ENCODE peak calls at places on chromosomes 13 and 19, in ten cellular contexts. Q is CD4-positive, alpha-beta memory T cell; D is right lobe of liver; K is endodermal cell; V is stomach; O is small intestine; I is aorta; S is tibial artery; P is astrocyte; W is adrenal gland. Y is an unnamed sample.

GRCh38 chr13:46389985-46390384 is 2.9 kb upstream of the RUBCNL start:
- DNase-seq in S (no peak), K (peak; percentile 49), D (no peak), I (no peak), Q (peak; percentile 10), P (no peak), W (peak; percentile 18), V (no peak), O (peak; percentile 36), Y (no peak)

GRCh38 chr19:44903602-44904425 is 1.8 kb upstream of the APOE start:
- DNase-seq in O (peak; percentile 55), V (peak; percentile 80), D (peak; percentile 88), W (peak; percentile 70), P (no peak), Q (peak; percentile 61), S (peak; percentile 64), I (peak; percentile 75), K (peak; percentile 96), Y (peak; percentile 49)

GRCh38 chr13:65679240-65679639 is 1550.9 kb downstream of the PCDH9 start:
- DNase-seq in O (no peak), D (no peak), I (no peak), P (peak; percentile 65), V (no peak), K (no peak), W (no peak), S (no peak), Q (no peak), Y (no peak)

GRCh38 chr13:95644611-95645052 is at the start of gene DZIP1:
- DNase-seq in O (no peak), P (peak; percentile 81), S (peak; percentile 57), Q (no peak), I (peak; percentile 87), V (peak; percentile 41), K (peak; percentile 97), W (peak; percentile 74), D (peak; percentile 66), Y (peak; percentile 92)

GRCh38 chr19:29851769-29852521 is 40.2 kb downstream of the CCNE1 start:
- DNase-seq in D (peak; percentile 7), Q (no peak), O (no peak), I (no peak), K (peak; percentile 13), W (no peak), V (no peak), S (no peak), P (no peak), Y (no peak)

GRCh38 chr13:106573279-106573831 is 5.4 kb upstream of the ARGLU1 start:
- DNase-seq in W (peak; percentile 29), V (no peak), Q (no peak), S (peak; percentile 56), I (no peak), O (no peak), D (no peak), P (peak; percentile 67), K (no peak), Y (peak; percentile 56)

GRCh38 chr19:10402441-10403038 is 802 bp downstream of the CDC37 start:
- DNase-seq in V (no peak), S (no peak), I (no peak), P (no peak), W (peak; percentile 53), Q (no peak), K (peak; percentile 75), D (no peak), O (no peak), Y (peak; percentile 80)

GRCh38 chr19:29551774-29552173 is 26.0 kb downstream of the VSTM2B start:
- DNase-seq in P (no peak), O (no peak), S (no peak), W (no peak), D (no peak), I (no peak), Q (no peak), V (peak; percentile 1), K (no peak), Y (no peak)

GRCh38 chr13:19596960-19597361 is 35.6 kb upstream of the TPTE2 start:
- DNase-seq in O (no peak), D (no peak), P (peak; percentile 30), V (no peak), W (no peak), I (no peak), K (no peak), S (no peak), Q (no peak), Y (peak; percentile 57)

GRCh38 chr19:6821639-6822310 is 49.3 kb downstream of the VAV1 start:
- DNase-seq in S (no peak), O (no peak), W (no peak), P (no peak), V (no peak), D (no peak), K (no peak), I (no peak), Q (no peak), Y (no peak)

GRCh38 chr13:98353750-98354149 is 176.7 kb upstream of the RNF113B start:
- DNase-seq in D (no peak), V (no peak), K (no peak), I (no peak), W (no peak), Q (no peak), O (no peak), S (no peak), P (peak; percentile 37), Y (no peak)

GRCh38 chr13:41401371-41401770 is 56.0 kb upstream of the RGCC start:
- DNase-seq in S (no peak), D (no peak), P (no peak), K (peak; percentile 63), W (peak; percentile 16), O (no peak), V (no peak), I (no peak), Q (no peak), Y (peak; percentile 36)

GRCh38 chr19:658916-659839 is 3.8 kb downstream of the RNF126 start:
- DNase-seq in S (no peak), Q (peak; percentile 50), K (no peak), O (no peak), D (no peak), I (no peak), W (no peak), V (peak; percentile 39), P (peak; percentile 53), Y (no peak)
- H3K4me3 ChIP-seq in S (no peak overlapping the region), Q (no peak overlapping the region), K (no peak overlapping the region), O (no peak overlapping the region), D (peak overlapping the region; percentile 99), I (no peak overlapping the region), W (no peak overlapping the region), V (no peak overlapping the region), P (no peak overlapping the region), Y (no peak overlapping the region)

GRCh38 chr19:58058428-58058827 is 654 bp upstream of the ZNF135 start:
- DNase-seq in D (no peak), Q (no peak), I (no peak), P (no peak), O (no peak), K (no peak), S (no peak), V (no peak), W (no peak), Y (no peak)

GRCh38 chr19:58055483-58055874 is 3.6 kb upstream of the ZNF135 start:
- DNase-seq in Q (no peak), D (no peak), I (no peak), P (no peak), O (no peak), W (no peak), K (no peak), V (no peak), S (no peak), Y (no peak)

GRCh38 chr19:58056261-58056660 is 2.8 kb upstream of the ZNF135 start:
- DNase-seq in I (no peak), P (no peak), W (no peak), Q (no peak), D (no peak), S (no peak), O (no peak), V (no peak), K (no peak), Y (no peak)

GRCh38 chr19:58054792-58055482 is 4.1 kb upstream of the ZNF135 start:
- DNase-seq in W (peak; percentile 13), P (peak; percentile 35), K (peak; percentile 66), I (peak; percentile 67), Q (no peak), O (no peak), V (no peak), D (no peak), S (no peak), Y (no peak)

GRCh38 chr19:58056861-58057260 is 2.2 kb upstream of the ZNF135 start:
- DNase-seq in Q (no peak), K (no peak), O (no peak), D (no peak), V (no peak), S (no peak), W (no peak), I (no peak), P (no peak), Y (no peak)
- H3K9me3 ChIP-seq in Q (no peaks in the 10 kb centered on the region), K (peaks cover 21% of the 10 kb centered on the region), O (peaks cover 2% of the 10 kb centered on the region), D (no peaks in the 10 kb centered on the region), V (peaks cover 2% of the 10 kb centered on the region), S (peaks cover 2% of the 10 kb centered on the region), W (no peaks in the 10 kb centered on the region), I (no peaks in the 10 kb centered on the region), P (peaks cover 20% of the 10 kb centered on the region), Y (peaks cover 16% of the 10 kb centered on the region)

DNA sequence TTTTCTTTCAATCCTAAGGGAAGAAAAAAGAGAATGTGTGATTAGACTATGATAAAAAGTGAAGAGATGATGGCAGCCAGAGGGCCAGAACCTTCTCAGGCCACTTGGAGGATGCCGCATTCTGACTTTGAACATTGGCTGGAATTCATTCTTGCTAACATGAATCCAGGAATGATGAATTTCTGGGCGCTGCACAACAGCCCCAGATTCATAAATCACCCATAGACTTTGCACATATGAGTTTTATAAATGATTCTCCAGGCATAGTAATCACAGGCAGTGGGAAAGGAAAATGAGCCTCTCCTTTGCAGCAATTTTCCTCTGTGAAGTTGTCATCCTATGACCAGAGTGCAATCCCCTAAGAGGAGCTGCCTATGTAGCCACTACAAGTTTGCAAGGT is 555.4 kb downstream of the KCTD12 start:
- DNase-seq in O (no peak), I (no peak), W (no peak), V (no peak), K (no peak), P (no peak), Q (no peak), D (no peak), S (no peak), Y (no peak)
- H3K4me3 ChIP-seq in O (no peak overlapping the region), I (no peak overlapping the region), W (no peak overlapping the region), V (no peak overlapping the region), K (no peak overlapping the region), P (no peak overlapping the region), Q (no peak overlapping the region), D (no peak overlapping the region), S (no peak overlapping the region), Y (no peak overlapping the region)

DNA sequence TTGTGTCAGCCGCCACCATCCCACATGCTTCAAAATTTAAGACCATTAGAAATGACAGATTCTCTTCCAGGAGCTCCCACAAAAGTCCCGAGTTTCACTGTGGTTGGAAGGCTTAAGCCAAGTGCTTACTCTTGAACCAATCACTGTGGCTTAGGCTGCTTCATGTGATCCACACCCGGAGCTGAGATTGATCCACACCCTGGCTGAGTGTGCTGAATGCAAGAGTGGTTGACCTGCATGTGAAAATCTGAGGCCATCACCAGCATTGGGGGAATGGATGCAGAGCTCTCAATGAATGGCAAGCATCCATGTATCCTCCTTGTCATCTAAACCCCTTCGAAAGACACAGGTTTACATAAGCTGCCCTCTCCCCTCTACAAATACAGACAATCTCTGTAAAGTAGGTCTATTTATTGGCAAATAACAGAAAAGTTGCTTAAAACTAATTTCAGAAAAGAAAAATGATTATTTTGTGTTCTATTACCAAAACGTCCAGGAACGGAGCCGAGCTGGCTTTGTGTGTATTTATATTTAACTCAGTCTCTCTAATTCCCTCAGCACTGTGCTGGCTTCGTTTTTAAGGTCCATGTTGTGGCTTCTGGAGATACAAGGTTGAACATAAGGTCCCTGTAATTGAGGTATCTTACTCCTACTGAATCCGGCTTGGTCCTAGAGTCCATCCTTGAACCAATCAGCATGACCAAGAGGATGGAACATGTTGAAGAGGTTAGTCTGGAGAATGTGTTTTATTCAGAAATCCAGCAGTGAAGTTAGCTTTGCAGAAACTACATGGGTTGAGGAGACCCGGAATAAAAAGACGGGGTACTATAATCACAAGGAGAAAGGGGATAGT is 332.4 kb downstream of the LIG4 start:
- DNase-seq in I (no peak), O (no peak), D (no peak), Q (no peak), S (no peak), V (no peak), W (no peak), K (no peak), P (no peak), Y (peak; percentile 49)
- H3K9me3 ChIP-seq in I (no peaks in the 10 kb centered on the region), O (no peaks in the 10 kb centered on the region), D (no peaks in the 10 kb centered on the region), Q (no peaks in the 10 kb centered on the region), S (no peaks in the 10 kb centered on the region), V (no peaks in the 10 kb centered on the region), W (no peaks in the 10 kb centered on the region), K (no peaks in the 10 kb centered on the region), P (no peaks in the 10 kb centered on the region), Y (peaks cover 7% of the 10 kb centered on the region)